ENCODE peak calls at places on chromosome 16, in ten cellular contexts. O, J, S, Y, C, Q, L, D, F and I are unnamed samples.

GRCh38 chr16:24737916-24738594 is 8.6 kb downstream of the TNRC6A start:
- DNase-seq in O (no peak), J (no peak), S (no peak), Y (no peak), C (no peak), Q (no peak), L (no peak), D (no peak), F (no peak), I (peak)

GRCh38 chr16:81716478-81717210 is 62.4 kb upstream of the PLCG2 start:
- DNase-seq in O (no peak), J (no peak), S (no peak), Y (no peak), C (no peak), Q (no peak), L (no peak), D (peak), F (no peak), I (no peak)

GRCh38 chr16:67100569-67101300 is 9.0 kb upstream of the PHAF1 start:
- DNase-seq in O (no peak), J (no peak), S (peak), Y (no peak), C (no peak), Q (no peak), L (no peak), D (no peak), F (no peak), I (peak)

GRCh38 chr16:77399066-77399465 is 35.8 kb downstream of the ADAMTS18 start:
- DNase-seq in O (no peak), J (no peak), S (no peak), Y (no peak), C (no peak), Q (no peak), L (no peak), D (no peak), F (no peak), I (no peak)

GRCh38 chr16:77888786-77889185 is 100.4 kb downstream of the VAT1L start:
- DNase-seq in O (no peak), J (no peak), S (no peak), Y (no peak), C (no peak), Q (peak), L (no peak), D (no peak), F (no peak), I (no peak)

GRCh38 chr16:30494709-30495108 is 22.2 kb downstream of the ITGAL start:
- DNase-seq in O (no peak), J (no peak), S (no peak), Y (no peak), C (no peak), Q (no peak), L (no peak), D (no peak), F (no peak), I (no peak)

GRCh38 chr16:4693956-4694663 is 748 bp downstream of the NUDT16L1 start:
- DNase-seq in O (peak), J (peak), S (peak), Y (peak), C (peak), Q (peak), L (peak), D (peak), F (no peak), I (peak)

GRCh38 chr16:680967-681745 is 946 bp downstream of the STUB1 start:
- DNase-seq in O (no peak), J (peak), S (peak), Y (peak), C (no peak), Q (no peak), L (no peak), D (no peak), F (no peak), I (peak)

GRCh38 chr16:78317871-78318270 is 218.4 kb downstream of the WWOX start:
- DNase-seq in O (no peak), J (no peak), S (no peak), Y (no peak), C (no peak), Q (no peak), L (no peak), D (no peak), F (no peak), I (no peak)

GRCh38 chr16:85350973-85351372 is 238.7 kb upstream of the CIBAR2 start:
- DNase-seq in O (peak), J (peak), S (peak), Y (no peak), C (peak), Q (peak), L (no peak), D (no peak), F (no peak), I (peak)

GRCh38 chr16:12398736-12399047 is 405.0 kb downstream of the CPPED1 start:
- DNase-seq in O (no peak), J (no peak), S (no peak), Y (no peak), C (no peak), Q (no peak), L (no peak), D (no peak), F (no peak), I (no peak)

GRCh38 chr16:56107944-56108583 is 83.2 kb upstream of the GNAO1 start:
- DNase-seq in O (no peak), J (no peak), S (no peak), Y (no peak), C (no peak), Q (peak), L (no peak), D (no peak), F (no peak), I (no peak)

GRCh38 chr16:63650550-63650949 is 1471.3 kb downstream of the CDH11 start:
- DNase-seq in O (no peak), J (no peak), S (no peak), Y (no peak), C (no peak), Q (no peak), L (no peak), D (no peak), F (no peak), I (no peak)

GRCh38 chr16:1961651-1962067 is 2.3 kb downstream of the NDUFB10 start:
- DNase-seq in O (no peak), J (no peak), S (no peak), Y (no peak), C (no peak), Q (no peak), L (no peak), D (no peak), F (no peak), I (no peak)

GRCh38 chr16:27378871-27379580 is 22.9 kb upstream of the IL21R start:
- DNase-seq in O (no peak), J (peak), S (no peak), Y (peak), C (no peak), Q (no peak), L (no peak), D (no peak), F (no peak), I (no peak)

GRCh38 chr16:65116818-65117430 is 4.9 kb downstream of the CDH11 start:
- DNase-seq in O (no peak), J (no peak), S (no peak), Y (no peak), C (no peak), Q (no peak), L (no peak), D (no peak), F (no peak), I (peak)

GRCh38 chr16:52577130-52577706 is 30.3 kb upstream of the TOX3 start:
- DNase-seq in O (no peak), J (no peak), S (no peak), Y (no peak), C (no peak), Q (no peak), L (no peak), D (no peak), F (no peak), I (no peak)

GRCh38 chr16:29844575-29845331 is 18.3 kb downstream of the CDIPT start:
- DNase-seq in O (no peak), J (no peak), S (peak), Y (no peak), C (no peak), Q (no peak), L (no peak), D (no peak), F (no peak), I (no peak)

GRCh38 chr16:29873319-29873718 is 10.3 kb upstream of the CDIPT start:
- DNase-seq in O (no peak), J (no peak), S (no peak), Y (no peak), C (no peak), Q (no peak), L (no peak), D (no peak), F (no peak), I (no peak)

GRCh38 chr16:88320947-88321634 is 61.7 kb upstream of the ZNF469 start:
- DNase-seq in O (no peak), J (no peak), S (no peak), Y (no peak), C (no peak), Q (no peak), L (no peak), D (no peak), F (no peak), I (no peak)

GRCh38 chr16:27579086-27579980 is 29.4 kb downstream of the KATNIP start:
- DNase-seq in O (no peak), J (peak), S (no peak), Y (no peak), C (peak), Q (no peak), L (no peak), D (no peak), F (no peak), I (peak)

GRCh38 chr16:53768593-53768992 is 64.6 kb downstream of the FTO start:
- DNase-seq in O (no peak), J (peak), S (peak), Y (no peak), C (peak), Q (no peak), L (no peak), D (no peak), F (no peak), I (peak)

GRCh38 chr16:2209258-2210008 is 1.2 kb downstream of the BRICD5 start:
- DNase-seq in O (no peak), J (no peak), S (no peak), Y (no peak), C (no peak), Q (no peak), L (no peak), D (no peak), F (no peak), I (no peak)

GRCh38 chr16:50252874-50253510 is 13.4 kb upstream of the ADCY7 start:
- DNase-seq in O (no peak), J (no peak), S (no peak), Y (no peak), C (no peak), Q (no peak), L (no peak), D (no peak), F (no peak), I (no peak)

GRCh38 chr16:4200781-4201137 is 41.1 kb downstream of the SRL start:
- DNase-seq in O (no peak), J (no peak), S (no peak), Y (no peak), C (no peak), Q (no peak), L (no peak), D (no peak), F (no peak), I (peak)

GRCh38 chr16:15492091-15492740 is 57.8 kb downstream of the BMERB1 start:
- DNase-seq in O (no peak), J (peak), S (no peak), Y (no peak), C (no peak), Q (no peak), L (no peak), D (no peak), F (no peak), I (no peak)

GRCh38 chr16:76081936-76082335 is 195.3 kb upstream of the CNTNAP4 start:
- DNase-seq in O (no peak), J (peak), S (no peak), Y (no peak), C (no peak), Q (peak), L (no peak), D (no peak), F (no peak), I (no peak)

GRCh38 chr16:65756163-65756562 is 610.3 kb upstream of the CDH5 start:
- DNase-seq in O (no peak), J (no peak), S (no peak), Y (no peak), C (no peak), Q (no peak), L (no peak), D (no peak), F (no peak), I (no peak)

GRCh38 chr16:19274178-19274797 is 11.2 kb upstream of the CLEC19A start:
- DNase-seq in O (no peak), J (no peak), S (no peak), Y (no peak), C (no peak), Q (no peak), L (no peak), D (no peak), F (no peak), I (no peak)